ENCODE peak calls at places on chromosomes 3 and 15, in five cellular contexts. A is OCI-LY7; G is HEK293T; Y is heart right ventricle; U is CD4-positive, CD25-positive, alpha-beta regulatory T cell. C is an unnamed sample.

GRCh38 chr3:157146664-157147082 is 13.3 kb downstream of the CCNL1 start:
- DNase-seq in U (no peak), Y (no peak), G (no peak), A (no peak), C (no peak)

GRCh38 chr15:31387483-31388118 is 61.0 kb downstream of the KLF13 start:
- DNase-seq in G (no peak), U (no peak), A (no peak), Y (peak; percentile 83), C (no peak)

GRCh38 chr3:96267577-96267976 is 546.8 kb upstream of the EPHA6 start:
- DNase-seq in A (no peak), G (no peak), Y (no peak), U (no peak), C (no peak)

GRCh38 chr3:17810759-17811158 is 68.3 kb upstream of the TBC1D5 start:
- DNase-seq in U (no peak), G (no peak), Y (no peak), A (peak; percentile 11), C (no peak)

GRCh38 chr3:183548262-183548769 is 7.2 kb downstream of the KLHL6 start:
- DNase-seq in G (no peak), U (no peak), Y (no peak), A (no peak), C (no peak)

GRCh38 chr3:49238274-49239127 is 38.5 kb downstream of the C3orf62 start:
- DNase-seq in U (no peak), Y (peak; percentile 31), G (no peak), A (peak; percentile 68), C (peak; percentile 88)

GRCh38 chr3:114609952-114610351 is 316.1 kb downstream of the TIGIT start:
- DNase-seq in G (no peak), A (no peak), Y (no peak), U (no peak), C (no peak)

GRCh38 chr3:71652786-71653419 is 69.4 kb upstream of the FOXP1 start:
- DNase-seq in U (peak; percentile 28), A (peak; percentile 71), G (peak; percentile 57), Y (peak; percentile 23), C (peak; percentile 26)

GRCh38 chr15:40115670-40116093 is 7.0 kb upstream of the BMF start:
- DNase-seq in G (no peak), Y (no peak), A (peak; percentile 97), U (no peak), C (no peak)

GRCh38 chr15:50893976-50894375 is 14.5 kb upstream of the AP4E1 start:
- DNase-seq in G (no peak), Y (no peak), U (no peak), A (no peak), C (no peak)

GRCh38 chr3:86969500-86970189 is 21.3 kb downstream of the VGLL3 start:
- DNase-seq in U (no peak), G (peak; percentile 53), Y (no peak), A (peak; percentile 54), C (no peak)

GRCh38 chr3:59464187-59464586 is 414.4 kb upstream of the CFAP20DC start:
- DNase-seq in G (no peak), Y (no peak), U (no peak), A (no peak), C (no peak)

C was measured in lower leg skin.